ENCODE peak calls at places on chromosomes 6 and 20, in five cellular contexts. P is spleen; B is ovary; F is GM23248; W is CD8-positive, alpha-beta T cell. Q is an unnamed sample.

GRCh38 chr6:130132286-130132701 is 90.5 kb downstream of the SAMD3 start:
- DNase-seq in W (peak; percentile 42), B (no peak), F (no peak), P (no peak), Q (no peak)

GRCh38 chr6:42162384-42162783 is 10.8 kb upstream of the GUCA1A start:
- DNase-seq in F (no peak), B (no peak), W (no peak), P (no peak), Q (no peak)

GRCh38 chr6:72446427-72446826 is 175.4 kb upstream of the KCNQ5 start:
- DNase-seq in P (no peak), F (peak; percentile 43), B (no peak), W (no peak), Q (no peak)

GRCh38 chr6:11025094-11025493 is 19.0 kb downstream of the ELOVL2 start:
- DNase-seq in P (no peak), F (no peak), B (no peak), W (no peak), Q (no peak)

GRCh38 chr6:20441921-20442320 is 40.2 kb downstream of the E2F3 start:
- DNase-seq in P (no peak), W (no peak), B (no peak), F (no peak), Q (no peak)

GRCh38 chr20:63957690-63958441 is 1.6 kb upstream of the UCKL1 start:
- DNase-seq in B (no peak), W (no peak), P (peak; percentile 79), F (peak; percentile 52), Q (no peak)

GRCh38 chr6:12010635-12011275 is 1.4 kb upstream of the HIVEP1 start:
- DNase-seq in W (no peak), B (peak; percentile 78), F (peak; percentile 79), P (peak; percentile 94), Q (peak; percentile 74)

GRCh38 chr6:157549468-157549745 is 168.4 kb downstream of the ZDHHC14 start:
- DNase-seq in W (no peak), P (no peak), F (no peak), B (no peak), Q (no peak)

GRCh38 chr6:168021581-168021980 is 24.1 kb downstream of the KIF25 start:
- DNase-seq in F (no peak), P (no peak), B (no peak), W (no peak), Q (no peak)

GRCh38 chr20:58585753-58586540 is 65.1 kb upstream of the STX16 start:
- DNase-seq in B (no peak), W (no peak), P (no peak), F (no peak), Q (no peak)

GRCh38 chr20:37363221-37364012 is 17.5 kb downstream of the SRC start:
- DNase-seq in B (peak; percentile 31), W (no peak), F (no peak), P (peak; percentile 67), Q (no peak)

GRCh38 chr6:165804331-165805066 is 141.5 kb upstream of the PDE10A start:
- DNase-seq in F (peak; percentile 11), P (no peak), W (no peak), B (peak; percentile 50), Q (no peak)

GRCh38 chr6:138647006-138647405 is 126.6 kb upstream of the CCDC28A start:
- DNase-seq in F (peak; percentile 78), P (no peak), B (no peak), W (no peak), Q (no peak)

GRCh38 chr20:15911557-15911956 is 661.7 kb downstream of the KIF16B start:
- DNase-seq in P (no peak), W (no peak), F (no peak), B (no peak), Q (peak; percentile 2)

GRCh38 chr20:54160269-54161007 is 13.3 kb downstream of the CYP24A1 start:
- DNase-seq in F (no peak), P (no peak), B (no peak), W (no peak), Q (no peak)

GRCh38 chr20:36548704-36549627 is 7.6 kb downstream of the MYL9 start:
- DNase-seq in B (no peak), F (no peak), P (peak; percentile 54), W (no peak), Q (no peak)

GRCh38 chr20:32538526-32538918 is 46.6 kb downstream of the NOL4L start:
- DNase-seq in F (peak; percentile 51), P (peak; percentile 82), B (peak; percentile 53), W (peak; percentile 68), Q (no peak)

GRCh38 chr6:71698698-71699097 is 187.7 kb upstream of the RIMS1 start:
- DNase-seq in F (no peak), W (no peak), P (no peak), B (no peak), Q (no peak)

GRCh38 chr6:147667082-147667481 is 158.6 kb downstream of the SAMD5 start:
- DNase-seq in F (no peak), P (no peak), W (no peak), B (no peak), Q (no peak)

GRCh38 chr20:8424010-8424409 is 291.9 kb downstream of the PLCB1 start:
- DNase-seq in P (no peak), W (no peak), F (peak; percentile 21), B (no peak), Q (no peak)

GRCh38 chr20:41299899-41300298 is 17.6 kb downstream of the ZHX3 start:
- DNase-seq in F (peak; percentile 74), P (no peak), B (no peak), W (no peak), Q (no peak)

GRCh38 chr6:17165383-17165782 is 63.5 kb downstream of the STMND1 start:
- DNase-seq in W (no peak), F (peak; percentile 51), P (no peak), B (no peak), Q (no peak)

GRCh38 chr6:130978660-130979396 is 84.2 kb downstream of the EPB41L2 start:
- DNase-seq in P (no peak), W (no peak), B (no peak), F (no peak), Q (no peak)

DNA sequence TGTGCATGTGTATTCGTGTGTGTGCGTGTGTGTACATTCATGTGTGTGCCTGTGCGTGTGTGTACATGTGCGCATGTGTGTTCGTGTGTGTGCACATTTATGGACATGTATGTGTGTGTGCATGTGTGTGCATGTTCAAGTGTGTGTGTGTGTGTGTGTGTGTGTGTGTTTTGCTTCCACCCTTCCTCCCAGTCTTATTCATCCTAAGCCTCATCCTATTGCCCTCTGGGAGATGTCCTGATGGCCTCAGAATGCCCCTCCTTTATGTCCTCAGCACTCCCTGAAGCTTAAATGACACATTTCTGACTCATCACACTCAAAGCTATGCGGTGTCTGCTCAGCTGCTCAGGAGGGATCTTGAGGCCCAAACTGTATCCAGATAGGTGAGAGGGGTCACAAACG is 76.6 kb upstream of the CCDC167 start:
- DNase-seq in B (no peak), F (peak; percentile 85), P (no peak), W (no peak), Q (no peak)
- H3K27ac ChIP-seq in B (no peak overlapping the region), F (no peak overlapping the region), P (no peak overlapping the region), W (no peak overlapping the region), Q (no peak overlapping the region)

GRCh38 chr6:44110005-44110681 is 17.1 kb downstream of the MRPL14 start:
- DNase-seq in P (no peak), B (no peak), W (no peak), F (no peak), Q (no peak)

GRCh38 chr6:44110966-44111365 is 16.3 kb downstream of the MRPL14 start:
- DNase-seq in B (no peak), W (no peak), P (no peak), F (no peak), Q (no peak)

GRCh38 chr6:44115866-44116265 is 11.4 kb downstream of the MRPL14 start:
- DNase-seq in W (no peak), P (no peak), F (peak; percentile 62), B (no peak), Q (no peak)

GRCh38 chr6:44111434-44112417 is 15.5 kb downstream of the MRPL14 start:
- DNase-seq in B (no peak), W (no peak), P (no peak), F (no peak), Q (no peak)

DNA sequence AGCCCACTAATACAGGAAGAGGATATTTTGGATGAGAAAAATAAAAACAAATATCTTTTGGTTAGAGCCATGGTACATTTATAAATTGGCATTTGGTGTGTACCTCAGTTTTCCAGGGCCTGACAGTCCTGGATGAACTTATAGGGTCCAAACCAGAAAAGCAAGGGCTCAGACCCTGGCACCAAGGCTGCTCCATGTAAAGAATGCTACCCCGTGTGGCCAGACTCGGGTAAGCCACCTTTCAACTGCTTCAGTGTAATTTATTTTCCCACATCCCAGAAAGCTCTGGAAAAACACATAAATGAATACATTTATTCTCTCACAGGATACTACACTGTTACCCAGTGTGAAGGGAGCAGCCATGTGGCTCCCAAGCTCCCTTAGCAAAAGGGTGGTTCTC is 13.9 kb downstream of the MRPL14 start:
- DNase-seq in P (no peak), F (peak; percentile 26), W (no peak), B (no peak), Q (no peak)
- H3K4me3 ChIP-seq in P (no peak overlapping the region), F (no peak overlapping the region), W (no peak overlapping the region), B (no peak overlapping the region), Q (no peak overlapping the region)

GRCh38 chr6:134466751-134467525 is 149.0 kb upstream of the SGK1 start:
- DNase-seq in P (no peak), B (no peak), F (peak; percentile 63), W (no peak), Q (no peak)
- H3K27ac ChIP-seq in P (no peak overlapping the region), B (no peak overlapping the region), F (no peak overlapping the region), W (no peak overlapping the region), Q (no peak overlapping the region)

GRCh38 chr6:31897612-31898199 is at the start of gene EHMT2:
- DNase-seq in B (peak; percentile 88), P (peak; percentile 98), W (peak; percentile 79), F (peak; percentile 93), Q (peak; percentile 84)

GRCh38 chr6:31896856-31897611 is 464 bp downstream of the EHMT2 start:
- DNase-seq in W (peak; percentile 14), F (peak; percentile 32), B (peak; percentile 59), P (no peak), Q (no peak)

GRCh38 chr6:31898200-31899011 is 908 bp upstream of the EHMT2 start:
- DNase-seq in F (peak; percentile 71), W (peak; percentile 33), B (no peak), P (peak; percentile 80), Q (no peak)

GRCh38 chr6:31899215-31899614 is 1.7 kb upstream of the EHMT2 start:
- DNase-seq in W (no peak), B (no peak), P (no peak), F (no peak), Q (no peak)

GRCh38 chr6:31896493-31896855 is 1.0 kb downstream of the EHMT2 start:
- DNase-seq in B (no peak), F (no peak), W (no peak), P (peak; percentile 72), Q (no peak)
- H3K4me3 ChIP-seq in B (peak overlapping the region; percentile 77), F (peak overlapping the region; percentile 88), W (peak overlapping the region; percentile 90), P (peak overlapping the region; percentile 98), Q (peak overlapping the region; percentile 52)

Q was measured in upper lobe of left lung.